ENCODE peak calls at places on chromosome 21, in eight cellular contexts. E is epithelial cell of esophagus; J is CD4-positive, alpha-beta memory T cell; C is neural progenitor cell; R is HFF-Myc; U is heart left ventricle; L is BE2C; G is psoas muscle. D is an unnamed sample.

GRCh38 chr21:31647650-31648049 is 11.8 kb upstream of the SOD1 start:
- DNase-seq in J (no peak), E (no peak), U (no peak), L (no peak), C (no peak), R (no peak), G (no peak), D (no peak)

GRCh38 chr21:44908908-44909307 is 11.8 kb downstream of the ITGB2 start:
- DNase-seq in E (no peak), C (no peak), G (no peak), L (no peak), J (no peak), U (peak), R (no peak), D (no peak)

GRCh38 chr21:46287541-46287940 is 1.4 kb downstream of the YBEY start:
- DNase-seq in U (no peak), E (no peak), J (no peak), L (no peak), G (no peak), C (no peak), R (no peak), D (no peak)

GRCh38 chr21:14603202-14603601 is 57.1 kb upstream of the SAMSN1 start:
- DNase-seq in L (no peak), J (no peak), U (no peak), E (peak), G (no peak), R (no peak), C (no peak), D (no peak)

GRCh38 chr21:16454371-16454770 is 724.6 kb downstream of the USP25 start:
- DNase-seq in R (no peak), E (peak), U (no peak), C (no peak), G (no peak), L (no peak), J (no peak), D (no peak)

GRCh38 chr21:42269382-42269781 is 45.8 kb downstream of the TFF3 start:
- DNase-seq in R (no peak), L (no peak), G (no peak), J (no peak), C (no peak), U (no peak), E (peak), D (no peak)

GRCh38 chr21:42472521-42472920 is 23.5 kb downstream of the RSPH1 start:
- DNase-seq in G (no peak), U (no peak), R (no peak), E (no peak), C (no peak), J (no peak), L (no peak), D (no peak)

GRCh38 chr21:41542727-41543126 is 34.8 kb upstream of the TMPRSS2 start:
- DNase-seq in G (no peak), L (no peak), J (no peak), C (no peak), E (no peak), R (no peak), U (no peak), D (no peak)

GRCh38 chr21:46366966-46367365 is 43.0 kb downstream of the PCNT start:
- DNase-seq in J (no peak), R (no peak), L (no peak), U (no peak), E (no peak), C (no peak), G (no peak), D (no peak)

GRCh38 chr21:28215214-28215954 is 777.3 kb downstream of the LTN1 start:
- DNase-seq in R (no peak), J (no peak), U (no peak), E (peak), C (no peak), G (no peak), L (no peak), D (no peak)

GRCh38 chr21:41805643-41806042 is 38.8 kb upstream of the RIPK4 start:
- DNase-seq in E (no peak), C (no peak), L (no peak), U (no peak), R (no peak), G (no peak), J (no peak), D (no peak)

GRCh38 chr21:25906554-25906953 is 171.8 kb downstream of the GABPA start:
- DNase-seq in C (no peak), G (no peak), E (no peak), L (no peak), U (no peak), R (no peak), J (no peak), D (no peak)

DNA sequence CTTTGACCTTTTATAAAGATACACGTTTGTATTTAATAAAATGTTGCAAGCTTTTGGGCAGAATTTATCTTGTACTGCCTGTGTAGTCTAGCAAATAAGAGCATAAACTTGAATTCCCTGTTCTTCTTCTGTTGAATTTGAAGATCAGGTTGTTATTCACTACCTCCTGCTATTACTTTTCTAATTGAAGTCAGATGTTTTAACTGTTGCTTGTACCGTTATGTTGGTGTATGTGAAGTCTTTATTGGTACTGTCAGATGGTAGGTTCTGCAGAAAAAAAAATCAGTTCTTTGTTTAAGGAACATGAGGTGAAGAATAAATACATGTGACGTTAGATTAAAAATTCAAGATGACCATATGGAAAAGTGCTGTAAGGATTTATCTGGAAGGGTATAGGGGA is 69.1 kb downstream of the DYRK1A start:
- DNase-seq in R (peak), C (no peak), J (no peak), L (no peak), E (no peak), U (no peak), G (no peak), D (no peak)
- H3K4me3 ChIP-seq in R (no peak), C (peak), J (no peak), L (no peak), E (no peak), U (peak), G (peak), D (no peak)

GRCh38 chr21:38807481-38807880 is 1.8 kb downstream of the ETS2 start:
- DNase-seq in J (no peak), U (no peak), E (no peak), C (peak), R (no peak), L (no peak), G (no peak), D (no peak)
- H3K4me3 ChIP-seq in J (no peak), U (peak), E (peak), C (peak), R (peak), L (peak), G (peak), D (peak)

GRCh38 chr21:33127154-33127893 is 57.4 kb downstream of the OLIG1 start:
- DNase-seq in R (peak), G (peak), L (peak), E (peak), C (peak), U (peak), J (peak), D (no peak)
- H3K4me3 ChIP-seq in R (no peak), G (peak), L (peak), E (peak), C (peak), U (peak), J (peak), D (no peak)

GRCh38 chr21:36429672-36430546 is 44.7 kb downstream of the CHAF1B start:
- DNase-seq in U (peak), E (peak), C (peak), L (peak), G (peak), J (peak), R (peak), D (peak)

GRCh38 chr21:36430841-36431240 is 45.6 kb downstream of the CHAF1B start:
- DNase-seq in R (no peak), E (peak), J (no peak), G (no peak), U (no peak), L (no peak), C (no peak), D (no peak)

GRCh38 chr21:36428789-36429671 is 43.8 kb downstream of the CHAF1B start:
- DNase-seq in E (no peak), U (no peak), G (no peak), C (no peak), R (no peak), J (no peak), L (no peak), D (no peak)

GRCh38 chr21:36433011-36433709 is 46.8 kb downstream of the CLDN14 start:
- DNase-seq in E (peak), C (no peak), L (no peak), G (no peak), R (no peak), U (no peak), J (no peak), D (no peak)

GRCh38 chr21:36431252-36431651 is 46.1 kb downstream of the CHAF1B start:
- DNase-seq in C (no peak), J (no peak), U (no peak), G (no peak), E (no peak), L (no peak), R (no peak), D (no peak)
- H3K4me3 ChIP-seq in C (no peak), J (no peak), U (no peak), G (peak), E (no peak), L (no peak), R (no peak), D (no peak)

DNA sequence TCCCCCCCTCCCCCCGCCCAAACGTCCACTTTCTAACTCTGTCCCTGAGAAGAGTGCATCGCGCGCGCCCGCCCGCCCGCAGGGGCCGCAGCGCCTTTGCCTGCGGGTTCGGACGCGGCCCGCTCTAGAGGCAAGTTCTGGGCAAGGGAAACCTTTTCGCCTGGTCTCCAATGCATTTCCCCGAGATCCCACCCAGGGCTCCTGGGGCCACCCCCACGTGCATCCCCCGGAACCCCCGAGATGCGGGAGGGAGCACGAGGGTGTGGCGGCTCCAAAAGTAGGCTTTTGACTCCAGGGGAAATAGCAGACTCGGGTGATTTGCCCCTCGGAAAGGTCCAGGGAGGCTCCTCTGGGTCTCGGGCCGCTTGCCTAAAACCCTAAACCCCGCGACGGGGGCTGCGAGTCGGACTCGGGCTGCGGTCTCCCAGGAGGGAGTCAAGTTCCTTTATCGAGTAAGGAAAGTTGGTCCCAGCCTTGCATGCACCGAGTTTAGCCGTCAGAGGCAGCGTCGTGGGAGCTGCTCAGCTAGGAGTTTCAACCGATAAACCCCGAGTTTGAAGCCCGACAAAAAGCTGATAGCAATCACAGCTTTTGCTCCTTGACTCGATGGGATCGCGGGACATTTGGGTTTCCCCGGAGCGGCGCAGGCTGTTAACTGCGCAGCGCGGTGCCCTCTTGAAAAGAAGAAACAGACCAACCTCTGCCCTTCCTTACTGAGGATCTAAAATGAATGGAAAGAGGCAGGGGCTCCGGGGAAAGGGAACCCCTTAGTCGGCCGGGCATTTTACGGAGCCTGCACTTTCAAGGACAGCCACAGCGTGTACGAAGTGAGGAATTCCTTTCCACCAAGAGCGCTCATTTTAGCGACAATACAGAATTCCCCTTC is 158.1 kb downstream of the RUNX1 start:
- DNase-seq in R (no peak), L (no peak), U (peak), G (peak), C (peak), J (no peak), E (peak), D (peak)
- H3K4me3 ChIP-seq in R (peak), L (no peak), U (peak), G (peak), C (peak), J (no peak), E (peak), D (peak)

DNA sequence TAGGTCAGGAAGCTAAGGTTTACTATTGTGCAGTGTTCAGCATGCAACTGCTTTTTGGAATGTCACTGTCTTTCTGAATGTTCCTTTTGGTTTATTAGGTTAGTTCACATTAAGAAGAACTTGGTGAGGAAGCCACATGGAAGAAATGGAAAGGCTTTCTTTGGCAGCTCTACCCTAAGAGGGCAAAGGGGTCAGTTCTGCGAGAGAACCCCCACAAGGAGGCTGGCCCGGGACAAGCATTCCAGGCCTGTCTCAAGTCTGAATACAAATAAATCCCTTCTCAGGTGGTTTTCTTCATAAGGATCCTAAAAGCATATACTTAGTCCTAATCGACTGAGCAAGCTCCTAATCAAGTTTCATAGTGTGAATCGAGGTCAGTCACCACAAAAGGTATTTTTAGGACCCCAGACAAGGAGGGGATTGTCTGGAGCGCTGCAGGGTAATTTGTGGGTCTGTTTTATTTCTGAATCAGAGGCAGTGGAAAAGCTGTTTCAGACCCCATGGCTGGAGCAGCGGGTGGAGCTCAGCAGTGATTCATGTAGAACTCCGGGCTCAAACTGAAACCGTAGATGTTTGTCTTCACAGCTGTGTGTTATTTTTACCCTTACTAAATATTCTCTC is 63.3 kb downstream of the ERG start:
- DNase-seq in R (no peak), C (no peak), J (no peak), L (no peak), E (peak), G (no peak), U (no peak), D (no peak)
- H3K4me3 ChIP-seq in R (no peak), C (no peak), J (no peak), L (no peak), E (no peak), G (no peak), U (no peak), D (no peak)